ENCODE peak calls at places on chromosome 21, in seven cellular contexts. B, X, D, V, S, T and L are unnamed samples.
A peak's percentile ranks its signal among the peaks of the same experiment; 100 is the strongest.

GRCh38 chr21:26732442-26733221 is 112.6 kb downstream of the ADAMTS1 start:
- DNase-seq in B (no peak), X (no peak), D (peak; percentile 14), V (peak; percentile 80), S (peak; percentile 6), T (no peak), L (no peak)

GRCh38 chr21:26553921-26554320 is 19.2 kb downstream of the CYYR1 start:
- DNase-seq in B (no peak), X (no peak), D (no peak), V (no peak), S (no peak), T (no peak), L (no peak)

GRCh38 chr21:35476616-35477395 is 427.7 kb upstream of the RUNX1 start:
- DNase-seq in B (no peak), X (no peak), D (no peak), V (no peak), S (no peak), T (no peak), L (no peak)

GRCh38 chr21:38476385-38476784 is 21.9 kb downstream of the ERG start:
- DNase-seq in B (peak; percentile 14), X (no peak), D (no peak), V (no peak), S (no peak), T (no peak), L (no peak)

GRCh38 chr21:38758815-38759214 is 46.9 kb upstream of the ETS2 start:
- DNase-seq in B (no peak), X (no peak), D (peak; percentile 61), V (no peak), S (no peak), T (no peak), L (no peak)

GRCh38 chr21:38448619-38449186 is 49.6 kb downstream of the ERG start:
- DNase-seq in B (no peak), X (no peak), D (no peak), V (no peak), S (no peak), T (no peak), L (no peak)

GRCh38 chr21:25515484-25516405 is 91.5 kb downstream of the MRPL39 start:
- DNase-seq in B (no peak), X (no peak), D (no peak), V (no peak), S (no peak), T (no peak), L (no peak)

GRCh38 chr21:15935530-15935929 is 205.7 kb downstream of the USP25 start:
- DNase-seq in B (no peak), X (no peak), D (no peak), V (no peak), S (no peak), T (no peak), L (no peak)

GRCh38 chr21:35041122-35041521 is 8.0 kb downstream of the RUNX1 start:
- DNase-seq in B (no peak), X (no peak), D (no peak), V (no peak), S (no peak), T (no peak), L (no peak)

GRCh38 chr21:35323947-35324346 is 274.8 kb upstream of the RUNX1 start:
- DNase-seq in B (no peak), X (no peak), D (peak; percentile 54), V (no peak), S (no peak), T (no peak), L (no peak)

GRCh38 chr21:15557925-15558324 is 171.9 kb upstream of the USP25 start:
- DNase-seq in B (peak; percentile 7), X (no peak), D (no peak), V (no peak), S (peak; percentile 1), T (no peak), L (no peak)

DNA sequence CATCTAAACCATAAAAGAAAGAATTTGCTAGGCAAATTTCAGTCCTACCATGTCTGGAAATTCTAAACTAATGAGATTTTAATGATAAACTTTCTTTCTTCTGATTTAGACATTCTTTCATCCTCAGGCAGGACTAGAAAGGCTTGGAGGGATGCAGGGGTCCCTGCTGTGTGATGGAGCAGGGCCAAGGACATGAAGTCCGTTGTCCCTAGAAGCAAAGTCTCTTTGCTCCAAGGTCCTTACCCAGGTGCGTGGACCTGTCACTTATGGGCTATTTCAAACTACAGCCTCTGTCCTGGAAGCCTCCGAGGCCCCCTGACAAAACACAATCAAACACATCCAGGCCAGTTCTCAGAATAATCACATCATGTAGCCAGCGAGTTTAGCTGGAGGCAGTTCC is 26.6 kb downstream of the URB1 start:
- DNase-seq in B (no peak), X (no peak), D (no peak), V (no peak), S (no peak), T (no peak), L (no peak)
- TF ChIP-seq TAF1 in B (no peak), X (no peak), D (no peak), V (no peak), S (no peak), T (no peak), L (no peak)

DNA sequence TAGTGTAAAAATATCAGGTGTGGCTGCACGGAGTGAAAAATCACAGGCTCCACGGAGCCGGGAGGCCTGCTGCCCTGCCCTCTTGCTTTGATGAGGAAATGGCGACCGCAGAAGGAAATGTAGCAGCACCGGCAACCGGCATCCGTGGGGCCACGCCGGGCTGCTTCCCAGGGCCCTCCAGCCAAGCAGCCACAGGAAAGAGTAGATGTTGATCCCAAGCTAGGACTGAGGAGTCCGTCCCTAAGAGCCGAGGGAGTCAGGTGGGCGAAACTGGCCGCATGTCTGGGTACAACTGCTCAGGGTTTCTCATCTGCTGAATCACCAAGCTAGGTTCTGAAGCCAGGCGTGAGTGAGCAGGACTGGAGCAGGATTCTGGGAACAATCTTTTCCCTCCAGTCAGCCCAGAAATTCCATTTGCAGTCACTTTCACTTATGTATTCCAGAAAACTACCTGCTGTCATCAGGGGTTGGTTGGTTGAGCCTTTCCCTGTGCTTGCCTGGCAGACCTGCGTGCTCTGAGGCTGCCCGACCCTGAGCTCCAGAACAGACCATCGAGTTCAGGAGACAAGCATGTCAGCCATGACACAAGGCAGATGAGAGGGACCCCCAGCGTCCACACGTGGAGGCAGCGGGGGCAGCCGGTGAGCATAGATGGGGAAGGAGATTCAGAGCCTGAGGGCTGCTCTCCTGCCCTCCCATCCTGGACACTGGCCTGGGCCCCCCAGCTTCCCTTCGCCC is 5.8 kb upstream of the ITGB2 start:
- DNase-seq in B (no peak), X (no peak), D (no peak), V (no peak), S (no peak), T (no peak), L (no peak)
- TF ChIP-seq TAF1 in B (no peak), X (no peak), D (no peak), V (no peak), S (no peak), T (no peak), L (no peak)

GRCh38 chr21:29669416-29669815 is 270.4 kb downstream of the GRIK1 start:
- DNase-seq in B (no peak), X (no peak), D (peak; percentile 38), V (no peak), S (no peak), T (no peak), L (no peak)
- TF ChIP-seq TAF1 in B (no peak), X (no peak), D (no peak), V (no peak), S (no peak), T (no peak), L (no peak)

DNA sequence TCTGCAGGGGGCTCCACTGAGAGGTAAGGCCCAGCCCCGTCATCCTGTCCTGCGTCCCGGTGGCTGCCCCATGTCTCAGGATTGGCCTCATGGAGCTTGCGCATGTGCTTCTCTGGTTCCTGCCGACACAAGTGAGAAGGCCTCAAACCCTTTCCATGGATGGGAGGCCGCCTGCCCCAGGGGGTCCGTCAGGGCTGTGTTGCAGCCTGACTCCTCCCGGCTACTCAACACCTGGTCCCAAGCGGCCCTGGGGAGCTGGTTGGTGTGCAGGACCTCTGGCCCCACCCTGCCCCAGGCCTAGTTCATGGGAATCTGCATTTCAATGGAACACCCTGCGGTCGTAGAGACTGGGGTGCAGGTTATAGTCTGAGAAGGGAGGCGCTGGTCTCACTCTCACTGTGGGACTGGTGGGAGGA is 21.1 kb upstream of the PDE9A start:
- DNase-seq in B (no peak), X (no peak), D (no peak), V (no peak), S (no peak), T (no peak), L (no peak)
- TF ChIP-seq TAF1 in B (no peak), X (no peak), D (no peak), V (no peak), S (no peak), T (no peak), L (no peak)

GRCh38 chr21:41766883-41767605 is at the start of gene RIPK4:
- DNase-seq in B (no peak), X (no peak), D (peak; percentile 73), V (peak; percentile 88), S (peak; percentile 76), T (peak; percentile 19), L (peak; percentile 70)
- TF ChIP-seq TAF1 in B (no peak), X (no peak), D (no peak), V (peak; percentile 48), S (peak; percentile 83), T (no peak), L (no peak)

GRCh38 chr21:32525282-32525681 is 60.0 kb downstream of the TCP10L start:
- DNase-seq in B (no peak), X (no peak), D (no peak), V (no peak), S (no peak), T (no peak), L (no peak)
- TF ChIP-seq TAF1 in B (no peak), X (no peak), D (no peak), V (no peak), S (no peak), T (no peak), L (no peak)

DNA sequence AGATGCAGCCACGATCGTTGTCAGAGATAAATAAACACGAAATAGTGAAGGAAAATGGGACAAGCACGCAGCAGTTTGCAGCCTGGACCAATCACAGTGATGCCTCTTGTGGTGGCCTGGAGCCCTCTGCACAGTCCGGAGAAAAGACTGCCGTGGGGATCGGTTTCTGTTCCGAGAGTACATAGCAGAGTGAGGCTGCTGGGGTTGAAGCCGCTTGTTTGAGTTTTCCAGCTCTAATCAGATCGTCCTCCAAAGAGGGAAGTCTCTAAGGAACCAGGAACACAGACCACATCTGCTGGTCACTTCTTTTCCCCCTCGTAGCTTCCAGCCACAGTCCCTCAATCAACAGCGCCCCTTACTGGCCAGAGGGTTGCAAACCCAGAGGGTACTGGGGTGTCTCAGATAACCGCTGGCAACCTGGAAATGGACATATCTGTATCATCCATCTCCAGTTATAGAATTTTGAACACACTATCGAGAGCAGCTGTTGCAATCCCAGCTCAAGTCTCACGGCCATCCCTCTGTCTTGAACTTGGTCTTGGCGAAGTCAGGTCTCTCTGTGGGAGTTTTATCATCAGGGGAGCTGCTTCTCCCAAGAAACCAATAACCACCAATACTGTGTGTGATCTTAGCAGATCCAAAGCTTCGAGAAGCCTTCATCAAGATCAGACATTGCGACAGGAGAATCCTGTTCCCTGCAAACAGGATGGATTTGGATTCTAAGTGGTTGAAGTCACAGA is 57.4 kb downstream of the OLIG1 start:
- DNase-seq in B (peak; percentile 71), X (peak; percentile 30), D (peak; percentile 60), V (peak; percentile 90), S (peak; percentile 56), T (peak; percentile 19), L (peak; percentile 49)
- TF ChIP-seq TAF1 in B (no peak), X (no peak), D (no peak), V (no peak), S (no peak), T (no peak), L (no peak)